ENCODE peak calls at places on chromosome 18, in eight cellular contexts. Y, M, N, B, L, G, P and W are unnamed samples.

GRCh38 chr18:53911200-53911599 is 313.3 kb downstream of the MBD2 start:
- DNase-seq in Y (no peak), M (no peak), N (no peak), B (no peak), L (no peak), G (no peak), P (no peak), W (no peak)

GRCh38 chr18:48838921-48839818 is 111.6 kb downstream of the SMAD7 start:
- DNase-seq in Y (peak), M (no peak), N (no peak), B (no peak), L (no peak), G (no peak), P (peak), W (no peak)

GRCh38 chr18:29841631-29842030 is 1200.9 kb downstream of the DSC3 start:
- DNase-seq in Y (no peak), M (no peak), N (no peak), B (no peak), L (no peak), G (no peak), P (no peak), W (no peak)

GRCh38 chr18:45254683-45255082 is 360.6 kb upstream of the SLC14A2 start:
- DNase-seq in Y (peak), M (no peak), N (no peak), B (no peak), L (peak), G (no peak), P (peak), W (no peak)

GRCh38 chr18:36693931-36694661 is 134.7 kb downstream of the TPGS2 start:
- DNase-seq in Y (no peak), M (no peak), N (no peak), B (peak), L (no peak), G (no peak), P (no peak), W (no peak)

GRCh38 chr18:41324020-41324791 is 630.8 kb upstream of the PIK3C3 start:
- DNase-seq in Y (no peak), M (no peak), N (no peak), B (no peak), L (no peak), G (peak), P (no peak), W (no peak)

GRCh38 chr18:79818036-79818435 is 20.3 kb downstream of the KCNG2 start:
- DNase-seq in Y (no peak), M (no peak), N (no peak), B (no peak), L (peak), G (no peak), P (no peak), W (no peak)

GRCh38 chr18:59220784-59221765 is 1.1 kb downstream of the GRP start:
- DNase-seq in Y (no peak), M (no peak), N (no peak), B (no peak), L (no peak), G (no peak), P (no peak), W (no peak)

GRCh38 chr18:48337053-48337452 is 72.1 kb downstream of the ZBTB7C start:
- DNase-seq in Y (no peak), M (no peak), N (no peak), B (no peak), L (no peak), G (no peak), P (no peak), W (no peak)

GRCh38 chr18:34767601-34768027 is 57.5 kb downstream of the DTNA start:
- DNase-seq in Y (peak), M (no peak), N (no peak), B (no peak), L (no peak), G (no peak), P (no peak), W (no peak)

GRCh38 chr18:24734058-24734457 is 273.6 kb downstream of the HRH4 start:
- DNase-seq in Y (no peak), M (peak), N (no peak), B (no peak), L (no peak), G (no peak), P (no peak), W (no peak)

GRCh38 chr18:60391571-60392226 is 19.1 kb upstream of the MC4R start:
- DNase-seq in Y (peak), M (no peak), N (no peak), B (no peak), L (no peak), G (no peak), P (no peak), W (no peak)

GRCh38 chr18:63236990-63237389 is 82.6 kb downstream of the BCL2 start:
- DNase-seq in Y (no peak), M (no peak), N (no peak), B (no peak), L (no peak), G (no peak), P (peak), W (no peak)

GRCh38 chr18:13642440-13642827 is 83.9 kb downstream of the FAM210A start:
- DNase-seq in Y (no peak), M (no peak), N (no peak), B (no peak), L (no peak), G (no peak), P (no peak), W (no peak)

GRCh38 chr18:33201509-33201926 is 239.0 kb downstream of the CCDC178 start:
- DNase-seq in Y (no peak), M (peak), N (no peak), B (no peak), L (no peak), G (no peak), P (no peak), W (peak)

GRCh38 chr18:35501369-35501768 is 3.6 kb upstream of the INO80C start:
- DNase-seq in Y (no peak), M (no peak), N (no peak), B (no peak), L (no peak), G (no peak), P (no peak), W (no peak)